ENCODE peak calls at places on chromosome 13, in seven cellular contexts. W is endothelial cell of umbilical vein, Y is neuronal stem cell, B is neural progenitor cell, F is GM23248, E is osteoblast, X is hepatocyte. O is an unnamed sample.

GRCh38 chr13:42345367-42345766 is 73.4 kb downstream of the AKAP11 start:
- DNase-seq in B (no peak), E (no peak), F (no peak), W (no peak), X (no peak), Y (no peak), O (no peak)

GRCh38 chr13:99304541-99304940 is 2.7 kb downstream of the GPR183 start:
- DNase-seq in W (no peak), Y (no peak), B (no peak), X (no peak), F (no peak), E (no peak), O (no peak)

GRCh38 chr13:99600318-99600717 is 99.0 kb downstream of the TM9SF2 start:
- DNase-seq in X (no peak), E (no peak), W (no peak), F (no peak), B (peak; percentile 66), Y (peak; percentile 33), O (no peak)

GRCh38 chr13:30323524-30323923 is 16.2 kb upstream of the KATNAL1 start:
- DNase-seq in E (no peak), F (peak; percentile 22), B (no peak), Y (no peak), X (no peak), W (no peak), O (no peak)

GRCh38 chr13:62084728-62085127 is 669.1 kb upstream of the PCDH20 start:
- DNase-seq in F (no peak), E (no peak), W (no peak), Y (no peak), X (no peak), B (no peak), O (no peak)

GRCh38 chr13:47066261-47066660 is 169.4 kb upstream of the HTR2A start:
- DNase-seq in Y (no peak), F (peak; percentile 44), X (no peak), W (no peak), E (no peak), B (no peak), O (no peak)

GRCh38 chr13:22028831-22029230 is 358.0 kb downstream of the FGF9 start:
- DNase-seq in F (no peak), Y (no peak), E (no peak), B (no peak), X (no peak), W (no peak), O (no peak)

GRCh38 chr13:44853641-44854040 is 135.6 kb downstream of the NUFIP1 start:
- DNase-seq in F (no peak), B (no peak), E (no peak), Y (no peak), X (peak; percentile 43), W (peak; percentile 23), O (no peak)

GRCh38 chr13:37216340-37216739 is 110.9 kb upstream of the CSNK1A1L start:
- DNase-seq in E (no peak), X (no peak), W (no peak), Y (no peak), B (no peak), F (no peak), O (no peak)

GRCh38 chr13:112867301-112867711 is 101.7 kb upstream of the MCF2L start:
- DNase-seq in X (no peak), W (no peak), E (peak; percentile 51), Y (no peak), B (no peak), F (no peak), O (no peak)

GRCh38 chr13:102392810-102393209 is 9.0 kb downstream of the FGF14 start:
- DNase-seq in E (no peak), X (no peak), B (no peak), F (peak; percentile 10), Y (no peak), W (no peak), O (no peak)

GRCh38 chr13:69243366-69243765 is 864.3 kb upstream of the ATXN8OS start:
- DNase-seq in B (no peak), F (no peak), X (no peak), E (no peak), W (no peak), Y (no peak), O (no peak)

GRCh38 chr13:24891476-24892108 is 127.6 kb downstream of the RNF17 start:
- DNase-seq in B (no peak), E (no peak), W (no peak), F (no peak), Y (no peak), X (no peak), O (no peak)

GRCh38 chr13:88895261-88895941 is 1224.2 kb downstream of the SLITRK5 start:
- DNase-seq in W (no peak), F (no peak), X (no peak), E (peak; percentile 6), Y (no peak), B (no peak), O (no peak)

GRCh38 chr13:48973845-48974431 is 1.8 kb upstream of the FNDC3A start:
- DNase-seq in E (no peak), W (no peak), B (no peak), F (no peak), X (no peak), Y (no peak), O (no peak)

GRCh38 chr13:31090096-31090495 is 71.6 kb downstream of the HSPH1 start:
- DNase-seq in B (no peak), E (peak; percentile 55), W (no peak), F (no peak), Y (no peak), X (no peak), O (no peak)

GRCh38 chr13:47256618-47257017 is 359.8 kb upstream of the HTR2A start:
- DNase-seq in Y (no peak), B (no peak), E (peak; percentile 60), X (no peak), W (no peak), F (peak; percentile 96), O (no peak)

GRCh38 chr13:112451512-112452379 is 75.6 kb downstream of the SPACA7 start:
- DNase-seq in W (no peak), X (no peak), Y (no peak), E (peak; percentile 73), F (no peak), B (no peak), O (no peak)

GRCh38 chr13:53004605-53005004 is 24.0 kb upstream of the OLFM4 start:
- DNase-seq in F (no peak), Y (no peak), B (peak; percentile 16), W (no peak), E (no peak), X (no peak), O (no peak)

GRCh38 chr13:95624020-95624419 is 20.5 kb downstream of the DZIP1 start:
- DNase-seq in B (peak; percentile 70), W (peak; percentile 50), F (peak; percentile 73), Y (peak; percentile 51), X (peak; percentile 75), E (no peak), O (peak; percentile 64)

GRCh38 chr13:36778083-36778671 is 40.8 kb upstream of the RFXAP start:
- DNase-seq in E (no peak), B (peak; percentile 91), X (peak; percentile 55), F (peak; percentile 30), W (no peak), Y (peak; percentile 71), O (no peak)

GRCh38 chr13:23321534-23322241 is 111.8 kb downstream of the SACS start:
- DNase-seq in E (peak; percentile 88), W (peak; percentile 92), B (no peak), X (peak; percentile 62), Y (no peak), F (peak; percentile 97), O (peak; percentile 10)

GRCh38 chr13:57375876-57376275 is 208.9 kb downstream of the PRR20E start:
- DNase-seq in F (no peak), X (no peak), E (no peak), Y (no peak), W (no peak), B (no peak), O (no peak)
- H2AFZ ChIP-seq in F (no peak overlapping the region), X (no peak overlapping the region), E (no peak overlapping the region), Y (no peak overlapping the region), W (no peak overlapping the region), B (no peak overlapping the region), O (no peak overlapping the region)

DNA sequence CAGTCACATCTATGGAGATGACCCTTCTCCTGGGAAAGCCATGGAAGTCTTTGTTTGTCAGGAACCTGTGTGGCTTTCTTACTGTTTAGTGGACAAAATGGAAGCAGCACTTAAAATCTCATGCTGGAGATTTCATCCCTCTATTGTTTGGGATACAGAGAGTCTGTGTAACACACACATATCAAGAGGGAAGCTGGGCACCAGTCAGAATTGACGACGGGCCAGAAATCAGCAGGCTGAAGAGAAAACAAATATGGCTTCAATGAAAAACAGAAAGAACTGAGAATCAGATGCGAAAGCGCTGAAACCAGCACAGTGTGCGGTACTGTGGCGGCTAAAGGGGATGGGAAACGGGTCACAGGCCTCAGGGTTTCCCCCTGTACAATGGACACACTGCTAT is 72.2 kb upstream of the WASF3 start:
- DNase-seq in E (no peak), Y (no peak), F (no peak), X (no peak), W (no peak), B (no peak), O (no peak)
- H2AFZ ChIP-seq in E (peak overlapping the region; percentile 53), Y (peak overlapping the region; percentile 74), F (peak overlapping the region; percentile 92), X (no peak overlapping the region), W (no peak overlapping the region), B (peak overlapping the region; percentile 54), O (no peak overlapping the region)

DNA sequence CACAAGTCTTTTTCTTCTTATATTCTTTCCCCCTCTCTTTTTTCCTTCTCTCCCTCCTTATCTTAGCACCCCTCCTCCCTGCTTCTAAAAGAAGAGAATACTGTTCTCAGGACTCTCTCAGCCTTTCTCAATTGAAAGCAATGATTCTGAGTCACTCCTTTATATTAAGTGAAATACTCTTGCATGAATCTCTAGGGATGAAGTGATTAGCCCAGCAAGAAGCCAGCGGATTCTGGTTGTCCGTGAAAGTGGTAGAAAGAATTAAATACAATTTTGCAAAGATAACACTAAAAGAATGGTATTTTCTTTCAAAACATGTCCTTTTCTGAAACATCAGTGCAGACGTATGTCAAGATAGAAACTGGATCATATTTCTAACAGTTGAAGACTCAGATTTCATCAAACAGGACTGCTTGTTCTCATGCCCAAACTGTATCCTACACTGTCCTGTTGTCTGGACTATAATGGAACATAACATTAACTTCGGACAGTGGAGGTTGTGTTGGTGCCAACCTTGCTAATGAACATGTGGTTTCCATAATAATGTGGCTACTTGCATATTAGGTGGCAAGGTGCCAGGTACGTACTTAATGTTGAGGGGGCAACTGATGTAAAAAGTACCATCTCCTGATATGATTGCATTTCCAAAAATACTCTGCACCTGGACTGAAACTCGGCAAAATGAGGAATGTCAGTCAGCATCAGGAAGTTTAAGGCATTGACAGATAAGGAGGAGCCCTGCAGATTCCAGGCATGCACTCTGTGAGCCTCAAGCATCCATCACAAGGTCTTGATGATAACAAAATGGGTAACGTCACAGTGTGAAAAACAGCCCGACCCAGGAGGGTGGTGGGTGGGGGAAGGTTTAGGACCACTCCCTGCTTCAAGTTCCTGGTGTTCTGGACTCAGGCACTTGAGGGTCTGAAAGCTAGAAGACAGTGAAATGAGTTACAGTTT is 357.2 kb downstream of the DLEU7 start:
- DNase-seq in W (no peak), Y (no peak), X (peak; percentile 2), B (no peak), F (peak; percentile 68), E (no peak), O (no peak)
- H2AFZ ChIP-seq in W (no peak overlapping the region), Y (no peak overlapping the region), X (no peak overlapping the region), B (no peak overlapping the region), F (no peak overlapping the region), E (peak overlapping the region; percentile 43), O (no peak overlapping the region)

DNA sequence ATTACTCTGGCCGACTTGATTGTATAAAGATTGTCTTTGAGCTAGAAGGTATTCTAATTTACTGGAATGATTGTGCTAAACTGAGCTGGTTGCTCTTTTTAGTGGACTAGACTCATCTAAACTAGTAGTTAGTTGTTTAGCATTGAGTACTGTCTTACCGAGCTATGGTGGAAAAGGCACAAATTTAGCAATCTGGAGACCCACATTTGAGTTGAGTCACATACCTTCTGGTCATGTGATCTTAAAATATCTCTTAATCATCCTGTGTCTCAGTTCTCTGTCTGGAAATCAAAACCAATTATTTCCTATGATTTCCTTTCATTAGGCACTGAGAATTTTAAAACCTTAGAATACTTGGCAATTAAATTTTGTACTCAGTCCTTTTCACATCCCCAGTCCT is 349.5 kb downstream of the IRS2 start:
- DNase-seq in W (no peak), Y (no peak), X (no peak), F (no peak), E (no peak), B (no peak), O (no peak)
- H2AFZ ChIP-seq in W (no peak overlapping the region), Y (no peak overlapping the region), X (no peak overlapping the region), F (no peak overlapping the region), E (no peak overlapping the region), B (no peak overlapping the region), O (no peak overlapping the region)